ENCODE peak calls at places on chromosomes 4 and X, in five cellular contexts. O is astrocyte of the cerebellum, X is AG09319, Z is fibroblast of pulmonary artery, B is ascending aorta. P is an unnamed sample.

GRCh38 chrX:42934020-42934701 is 156.2 kb upstream of the PPP1R2C start:
- DNase-seq in O (no peak), X (no peak), Z (no peak), B (no peak), P (no peak)

GRCh38 chr4:169611991-169612868 is at the start of gene NEK1:
- DNase-seq in O (peak; percentile 52), X (peak; percentile 62), Z (peak; percentile 91), B (peak; percentile 18), P (peak; percentile 92)

GRCh38 chr4:159177265-159178146 is 74.6 kb downstream of the RAPGEF2 start:
- DNase-seq in O (no peak), X (no peak), Z (no peak), B (no peak), P (no peak)

GRCh38 chr4:152185786-152186540 is 349.9 kb downstream of the FBXW7 start:
- DNase-seq in O (no peak), X (no peak), Z (no peak), B (no peak), P (no peak)

GRCh38 chr4:2591189-2591588 is 54.7 kb downstream of the FAM193A start:
- DNase-seq in O (no peak), X (no peak), Z (peak; percentile 69), B (no peak), P (no peak)

GRCh38 chr4:158020175-158020574 is 152.7 kb downstream of the GASK1B start:
- DNase-seq in O (peak; percentile 88), X (peak; percentile 60), Z (peak; percentile 91), B (no peak), P (no peak)

GRCh38 chrX:96379951-96380350 is 304.7 kb upstream of the DIAPH2 start:
- DNase-seq in O (no peak), X (no peak), Z (no peak), B (no peak), P (no peak)

GRCh38 chr4:101933855-101934254 is 143.3 kb downstream of the BANK1 start:
- DNase-seq in O (no peak), X (no peak), Z (no peak), B (no peak), P (no peak)

DNA sequence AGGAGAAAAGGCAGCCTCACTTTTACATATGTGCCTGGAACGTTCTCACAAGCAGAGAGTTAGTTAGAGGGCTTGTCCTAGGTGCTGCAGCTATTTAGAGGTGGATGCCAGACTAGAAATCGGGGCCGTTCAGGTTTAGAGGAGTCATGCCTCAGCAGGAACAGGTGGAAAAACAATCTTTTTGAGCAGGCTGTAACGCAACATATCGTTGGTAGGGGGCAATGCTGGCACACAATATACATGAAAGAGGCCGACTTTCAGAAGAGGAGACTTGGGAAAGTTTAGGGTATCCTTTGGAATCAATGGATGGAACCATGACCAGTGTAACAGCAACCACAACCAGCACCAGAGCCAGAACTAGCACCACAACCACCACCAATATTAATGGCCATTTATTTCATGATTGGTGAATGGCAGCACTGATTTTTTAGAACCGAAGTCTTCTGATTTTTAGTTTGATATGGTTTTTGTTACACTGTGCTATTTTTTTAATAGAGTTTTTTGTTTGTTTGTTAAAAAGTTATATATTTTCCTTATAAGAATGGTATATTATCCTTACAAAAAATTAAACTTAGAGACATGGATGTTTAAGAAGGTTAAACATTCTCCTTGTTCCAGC is 14.9 kb upstream of the PAQR3 start:
- DNase-seq in O (no peak), X (no peak), Z (peak; percentile 18), B (no peak), P (no peak)
- TF ChIP-seq CTCF in O (peak; percentile 65), X (peak; percentile 20), Z (peak; percentile 44), B (peak; percentile 31), P (peak; percentile 45)

GRCh38 chr4:140609548-140610425 is 41.0 kb upstream of the UCP1 start:
- DNase-seq in O (peak; percentile 28), X (peak; percentile 11), Z (peak; percentile 66), B (no peak), P (no peak)
- TF ChIP-seq CTCF in O (peak; percentile 46), X (peak; percentile 43), Z (peak; percentile 51), B (peak; percentile 24), P (peak; percentile 66)

DNA sequence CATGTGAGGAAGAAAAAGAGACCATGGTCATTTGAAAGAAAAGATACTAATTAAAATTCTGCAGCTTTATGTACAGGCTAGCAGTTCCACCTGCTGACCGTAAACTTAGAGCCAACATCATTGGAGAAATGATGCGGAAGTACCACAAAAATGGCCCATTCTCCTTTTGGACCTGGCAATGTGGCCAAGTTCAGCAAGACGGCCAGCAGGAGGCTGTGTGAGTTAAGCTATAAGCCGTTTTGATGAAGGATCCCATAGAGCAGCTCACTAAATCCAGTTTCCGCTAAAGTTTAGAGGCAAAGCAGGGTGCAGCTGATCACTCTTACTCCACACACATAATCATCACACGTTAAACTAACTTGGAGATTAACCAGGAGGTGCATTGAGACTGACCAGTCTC is 133.8 kb downstream of the LDB2 start:
- DNase-seq in O (peak; percentile 57), X (no peak), Z (peak; percentile 33), B (no peak), P (no peak)
- TF ChIP-seq CTCF in O (peak; percentile 72), X (peak; percentile 13), Z (peak; percentile 34), B (no peak), P (peak; percentile 47)

DNA sequence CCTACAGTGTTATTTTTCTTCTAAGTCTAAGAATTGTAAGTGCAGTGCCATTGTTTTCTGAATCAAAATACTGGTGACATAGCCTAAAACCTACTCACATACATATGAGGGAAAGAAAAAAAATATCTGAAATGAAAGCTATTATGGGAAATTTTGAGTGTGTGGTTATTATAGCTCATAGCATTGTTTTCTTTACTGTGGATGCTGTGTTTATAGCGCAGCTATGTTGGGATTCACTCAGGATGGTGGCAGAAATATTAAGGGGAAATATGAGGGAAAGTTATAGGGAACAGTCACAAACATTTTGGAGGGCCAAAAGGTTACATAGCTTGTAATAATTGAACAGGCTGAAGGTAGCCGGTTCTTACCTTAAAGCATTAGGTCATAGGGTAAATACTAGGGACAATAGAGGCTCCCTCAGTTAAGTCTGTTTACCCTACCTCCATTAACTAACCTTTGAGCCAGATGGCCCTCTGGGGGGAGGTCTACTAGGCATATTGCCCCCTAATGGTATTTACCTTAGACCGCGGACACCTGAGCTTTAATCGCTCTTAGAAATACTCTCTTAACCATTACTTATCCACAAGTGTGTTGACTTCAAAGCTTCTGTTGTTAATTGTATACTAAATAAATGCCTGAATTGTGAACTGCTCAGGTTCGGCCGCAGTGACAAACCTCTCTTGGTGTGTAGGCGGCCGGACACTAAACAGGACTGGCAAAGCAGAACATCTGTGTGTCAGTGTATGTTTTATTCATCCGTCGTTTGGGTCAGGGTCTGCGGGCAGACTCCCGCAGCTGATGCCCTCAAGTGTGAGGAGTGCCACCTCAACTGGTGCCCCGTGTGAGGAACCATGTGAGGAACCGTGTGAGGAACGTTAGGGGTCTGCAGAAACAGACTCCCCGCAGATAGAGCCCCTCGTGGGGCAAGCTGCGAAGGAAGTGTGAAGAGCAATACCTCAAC is 21.3 kb upstream of the SULT1B1 start:
- DNase-seq in O (no peak), X (no peak), Z (no peak), B (no peak), P (no peak)
- TF ChIP-seq CTCF in O (no peak), X (no peak), Z (no peak), B (no peak), P (no peak)

GRCh38 chr4:54942735-54943134 is 182.7 kb downstream of the KDR start:
- DNase-seq in O (no peak), X (no peak), Z (peak; percentile 33), B (no peak), P (no peak)

GRCh38 chr4:54941994-54942552 is 183.3 kb downstream of the KDR start:
- DNase-seq in O (no peak), X (no peak), Z (peak; percentile 50), B (no peak), P (no peak)

GRCh38 chr4:54940996-54941395 is 184.4 kb downstream of the KDR start:
- DNase-seq in O (no peak), X (no peak), Z (no peak), B (no peak), P (no peak)

GRCh38 chr4:54945838-54946237 is 179.6 kb downstream of the KDR start:
- DNase-seq in O (no peak), X (no peak), Z (peak; percentile 13), B (no peak), P (no peak)
- TF ChIP-seq CTCF in O (peak; percentile 12), X (no peak), Z (peak; percentile 5), B (no peak), P (peak; percentile 15)

GRCh38 chr4:184651899-184652298 is 2.4 kb downstream of the PRIMPOL start:
- DNase-seq in O (no peak), X (no peak), Z (no peak), B (no peak), P (no peak)

GRCh38 chr4:184648220-184649025 is 824 bp downstream of the CASP3 start:
- DNase-seq in O (no peak), X (no peak), Z (peak; percentile 41), B (no peak), P (no peak)

GRCh38 chr4:184647391-184648101 is 1.7 kb downstream of the CASP3 start:
- DNase-seq in O (no peak), X (no peak), Z (peak; percentile 36), B (no peak), P (no peak)

GRCh38 chr4:184649026-184649970 is at the start of the genes CASP3 and PRIMPOL:
- DNase-seq in O (peak; percentile 80), X (peak; percentile 87), Z (peak; percentile 95), B (peak; percentile 88), P (peak; percentile 98)

DNA sequence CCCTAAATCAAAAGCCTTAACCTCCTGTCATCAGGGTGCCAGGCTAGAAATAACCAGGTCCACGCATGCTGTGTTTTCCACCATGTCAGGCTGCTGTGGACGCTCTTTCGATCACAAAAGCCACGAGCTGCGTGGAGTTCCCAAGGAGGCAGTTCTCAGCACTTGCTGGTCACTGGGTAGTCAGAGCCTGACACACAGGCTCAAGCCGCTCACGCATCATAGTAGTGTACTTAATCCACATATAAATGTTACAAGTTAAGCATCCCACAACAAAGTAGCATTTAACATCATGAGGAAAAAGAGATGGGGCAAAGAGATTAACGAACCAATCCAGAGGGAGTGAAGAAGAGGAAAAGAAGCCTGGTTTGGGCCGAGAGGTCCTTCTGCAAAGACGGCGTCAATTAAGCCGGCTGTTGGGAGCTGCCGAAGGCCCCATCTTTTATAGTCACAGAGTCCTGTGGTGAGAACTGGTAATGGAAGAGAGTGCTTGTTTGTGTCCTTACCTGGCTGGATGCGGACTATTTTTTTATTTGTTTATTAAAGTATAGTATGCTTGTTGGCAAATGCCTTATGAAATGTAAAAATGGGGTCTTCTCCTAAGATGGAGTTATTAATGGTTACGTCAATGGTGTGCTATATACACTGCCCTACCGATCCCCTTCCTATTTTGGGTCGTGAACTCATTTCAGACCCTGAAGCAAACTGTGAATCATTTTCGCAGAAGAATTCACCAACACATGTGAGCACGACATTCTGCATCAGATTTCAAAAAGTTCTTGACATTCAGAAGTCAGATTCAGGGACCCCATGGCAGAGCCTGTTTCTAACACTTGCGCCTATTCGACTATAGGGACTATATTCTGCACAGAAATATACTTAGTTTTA is 675 bp downstream of the PRIMPOL start:
- DNase-seq in O (no peak), X (no peak), Z (peak; percentile 43), B (no peak), P (no peak)
- TF ChIP-seq CTCF in O (no peak), X (no peak), Z (no peak), B (no peak), P (no peak)

GRCh38 chr4:67725132-67725531 is 24.2 kb upstream of the UBA6 start:
- DNase-seq in O (no peak), X (no peak), Z (peak; percentile 7), B (no peak), P (no peak)

GRCh38 chr4:67721317-67721769 is 20.4 kb upstream of the UBA6 start:
- DNase-seq in O (no peak), X (no peak), Z (peak; percentile 24), B (no peak), P (no peak)

GRCh38 chr4:67721770-67722597 is 21.0 kb upstream of the UBA6 start:
- DNase-seq in O (no peak), X (no peak), Z (peak; percentile 35), B (no peak), P (no peak)

GRCh38 chr4:67725981-67726380 is 25.0 kb upstream of the UBA6 start:
- DNase-seq in O (no peak), X (no peak), Z (peak; percentile 33), B (no peak), P (no peak)

GRCh38 chr4:67723949-67724348 is 23.0 kb upstream of the UBA6 start:
- DNase-seq in O (no peak), X (no peak), Z (no peak), B (no peak), P (no peak)
- TF ChIP-seq CTCF in O (no peak), X (no peak), Z (no peak), B (no peak), P (no peak)